ENCODE peak calls at places on chromosomes 3 and 15, in four cellular contexts. One of them, this sample, is unnamed.

GRCh38 chr3:178406206-178406605 is 130.0 kb upstream of the KCNMB2 start:
- DNase-seq in fibroblast of lung: peak; percentile 80
- DNase-seq in amniotic epithelial cell: peak; percentile 76
- DNase-seq in right lobe of liver: no peak
- DNase-seq in this sample: no peak

GRCh38 chr3:157572559-157573270 is 69.5 kb upstream of the VEPH1 start:
- DNase-seq in fibroblast of lung: peak; percentile 46
- DNase-seq in amniotic epithelial cell: peak; percentile 59
- DNase-seq in right lobe of liver: no peak
- DNase-seq in this sample: no peak

GRCh38 chr3:123602325-123602724 is 17.5 kb upstream of the HACD2 start:
- DNase-seq in fibroblast of lung: peak; percentile 86
- DNase-seq in amniotic epithelial cell: peak; percentile 73
- DNase-seq in right lobe of liver: no peak
- DNase-seq in this sample: no peak

GRCh38 chr15:81281925-81282895 is 41.7 kb downstream of the STARD5 start:
- DNase-seq in fibroblast of lung: no peak
- DNase-seq in amniotic epithelial cell: no peak
- DNase-seq in right lobe of liver: no peak
- DNase-seq in this sample: no peak

GRCh38 chr15:100175406-100176114 is 166.2 kb downstream of the ADAMTS17 start:
- DNase-seq in fibroblast of lung: no peak
- DNase-seq in amniotic epithelial cell: no peak
- DNase-seq in right lobe of liver: no peak
- DNase-seq in this sample: no peak

GRCh38 chr15:45796433-45796832 is 161.6 kb downstream of the SQOR start:
- DNase-seq in fibroblast of lung: no peak
- DNase-seq in amniotic epithelial cell: no peak
- DNase-seq in right lobe of liver: no peak
- DNase-seq in this sample: no peak

GRCh38 chr15:39462691-39463090 is 118.2 kb upstream of the THBS1 start:
- DNase-seq in fibroblast of lung: peak; percentile 86
- DNase-seq in amniotic epithelial cell: peak; percentile 27
- DNase-seq in right lobe of liver: no peak
- DNase-seq in this sample: no peak

GRCh38 chr3:177603137-177603603 is 405.9 kb upstream of the TBL1XR1 start:
- DNase-seq in fibroblast of lung: peak; percentile 58
- DNase-seq in amniotic epithelial cell: no peak
- DNase-seq in right lobe of liver: no peak
- DNase-seq in this sample: no peak

GRCh38 chr3:108088697-108089096 is 2.1 kb downstream of the CD47 start:
- DNase-seq in fibroblast of lung: peak; percentile 59
- DNase-seq in amniotic epithelial cell: no peak
- DNase-seq in right lobe of liver: no peak
- DNase-seq in this sample: no peak

GRCh38 chr3:161372321-161373260 is 1.3 kb upstream of the SPTSSB start:
- DNase-seq in fibroblast of lung: peak; percentile 34
- DNase-seq in amniotic epithelial cell: no peak
- DNase-seq in right lobe of liver: peak; percentile 25
- DNase-seq in this sample: peak; percentile 23

GRCh38 chr3:23199649-23200048 is 3.5 kb upstream of the UBE2E2 start:
- DNase-seq in fibroblast of lung: no peak
- DNase-seq in amniotic epithelial cell: no peak
- DNase-seq in right lobe of liver: no peak
- DNase-seq in this sample: no peak

GRCh38 chr3:175398676-175399075 is 539.5 kb downstream of the NAALADL2 start:
- DNase-seq in fibroblast of lung: no peak
- DNase-seq in amniotic epithelial cell: peak; percentile 28
- DNase-seq in right lobe of liver: no peak
- DNase-seq in this sample: no peak

GRCh38 chr3:171654809-171655208 is 155.5 kb downstream of the PLD1 start:
- DNase-seq in fibroblast of lung: peak; percentile 58
- DNase-seq in amniotic epithelial cell: peak; percentile 55
- DNase-seq in right lobe of liver: no peak
- DNase-seq in this sample: peak; percentile 72

GRCh38 chr3:114745322-114746240 is 401.5 kb downstream of the ZBTB20 start:
- DNase-seq in fibroblast of lung: peak; percentile 82
- DNase-seq in amniotic epithelial cell: peak; percentile 55
- DNase-seq in right lobe of liver: no peak
- DNase-seq in this sample: no peak

GRCh38 chr3:81218023-81218422 is 543.4 kb downstream of the GBE1 start:
- DNase-seq in fibroblast of lung: peak; percentile 49
- DNase-seq in amniotic epithelial cell: no peak
- DNase-seq in right lobe of liver: no peak
- DNase-seq in this sample: no peak

GRCh38 chr3:73365756-73366397 is 258.9 kb downstream of the PDZRN3 start:
- DNase-seq in fibroblast of lung: peak; percentile 76
- DNase-seq in amniotic epithelial cell: peak; percentile 11
- DNase-seq in right lobe of liver: no peak
- DNase-seq in this sample: peak; percentile 74

GRCh38 chr3:112640333-112640863 is 545 bp downstream of the CCDC80 start:
- DNase-seq in fibroblast of lung: peak; percentile 86
- DNase-seq in amniotic epithelial cell: peak; percentile 96
- DNase-seq in right lobe of liver: no peak
- DNase-seq in this sample: no peak

GRCh38 chr3:14962762-14963161 is 15.4 kb downstream of the NR2C2 start:
- DNase-seq in fibroblast of lung: peak; percentile 74
- DNase-seq in amniotic epithelial cell: peak; percentile 37
- DNase-seq in right lobe of liver: no peak
- DNase-seq in this sample: no peak

GRCh38 chr3:28915711-28916481 is 365.0 kb upstream of the RBMS3 start:
- DNase-seq in fibroblast of lung: peak; percentile 78
- DNase-seq in amniotic epithelial cell: peak; percentile 98
- DNase-seq in right lobe of liver: no peak
- DNase-seq in this sample: no peak

GRCh38 chr3:157317895-157318294 is 118.8 kb upstream of the PTX3 start:
- DNase-seq in fibroblast of lung: no peak
- DNase-seq in amniotic epithelial cell: no peak
- DNase-seq in right lobe of liver: no peak
- DNase-seq in this sample: no peak